ENCODE peak calls at places on chromosomes 12 and 14, in nine cellular contexts. One of them, this sample, is unnamed.

GRCh38 chr14:63243646-63244045 is 39.4 kb downstream of the RHOJ start:
- DNase-seq in fibroblast of lung: no peak
- DNase-seq in H9: no peak
- DNase-seq in IMR-90: no peak
- DNase-seq in mesendoderm: no peak
- DNase-seq in endodermal cell: no peak
- DNase-seq in HCT116: no peak
- DNase-seq in Karpas-422: no peak
- DNase-seq in GM23248: peak; percentile 60
- DNase-seq in this sample: no peak

GRCh38 chr12:22289250-22289649 is 45.3 kb downstream of the ST8SIA1 start:
- DNase-seq in fibroblast of lung: no peak
- DNase-seq in H9: no peak
- DNase-seq in IMR-90: no peak
- DNase-seq in mesendoderm: no peak
- DNase-seq in endodermal cell: no peak
- DNase-seq in HCT116: no peak
- DNase-seq in Karpas-422: no peak
- DNase-seq in GM23248: no peak
- DNase-seq in this sample: no peak

GRCh38 chr12:63940295-63940997 is 95.9 kb downstream of the SRGAP1 start:
- DNase-seq in fibroblast of lung: no peak
- DNase-seq in H9: no peak
- DNase-seq in IMR-90: no peak
- DNase-seq in mesendoderm: peak; percentile 14
- DNase-seq in endodermal cell: no peak
- DNase-seq in HCT116: no peak
- DNase-seq in Karpas-422: no peak
- DNase-seq in GM23248: no peak
- DNase-seq in this sample: no peak

GRCh38 chr14:51862171-51862838 is 1.9 kb downstream of the GNG2 start:
- DNase-seq in fibroblast of lung: peak; percentile 40
- DNase-seq in H9: no peak
- DNase-seq in IMR-90: peak; percentile 19
- DNase-seq in mesendoderm: no peak
- DNase-seq in endodermal cell: no peak
- DNase-seq in HCT116: no peak
- DNase-seq in Karpas-422: peak; percentile 79
- DNase-seq in GM23248: peak; percentile 48
- DNase-seq in this sample: no peak

GRCh38 chr12:103626498-103626897 is 39.4 kb downstream of the STAB2 start:
- DNase-seq in fibroblast of lung: peak; percentile 22
- DNase-seq in H9: peak; percentile 49
- DNase-seq in IMR-90: peak; percentile 51
- DNase-seq in mesendoderm: peak; percentile 59
- DNase-seq in endodermal cell: peak; percentile 76
- DNase-seq in HCT116: no peak
- DNase-seq in Karpas-422: no peak
- DNase-seq in GM23248: peak; percentile 88
- DNase-seq in this sample: peak; percentile 66

GRCh38 chr14:101781240-101782061 is 19.9 kb downstream of the PPP2R5C start:
- DNase-seq in fibroblast of lung: no peak
- DNase-seq in H9: no peak
- DNase-seq in IMR-90: no peak
- DNase-seq in mesendoderm: peak; percentile 30
- DNase-seq in endodermal cell: peak; percentile 67
- DNase-seq in HCT116: no peak
- DNase-seq in Karpas-422: no peak
- DNase-seq in GM23248: peak; percentile 62
- DNase-seq in this sample: peak; percentile 32

GRCh38 chr14:24037658-24038037 is 14.2 kb upstream of the CARMIL3 start:
- DNase-seq in fibroblast of lung: no peak
- DNase-seq in H9: no peak
- DNase-seq in IMR-90: no peak
- DNase-seq in mesendoderm: no peak
- DNase-seq in endodermal cell: no peak
- DNase-seq in HCT116: no peak
- DNase-seq in Karpas-422: no peak
- DNase-seq in GM23248: no peak
- DNase-seq in this sample: no peak

GRCh38 chr12:54586620-54587019 is 1.8 kb downstream of the PPP1R1A start:
- DNase-seq in fibroblast of lung: no peak
- DNase-seq in H9: no peak
- DNase-seq in IMR-90: no peak
- DNase-seq in mesendoderm: no peak
- DNase-seq in endodermal cell: no peak
- DNase-seq in HCT116: no peak
- DNase-seq in Karpas-422: no peak
- DNase-seq in GM23248: no peak
- DNase-seq in this sample: no peak

GRCh38 chr12:114902665-114903393 is 218.9 kb upstream of the TBX3 start:
- DNase-seq in fibroblast of lung: peak; percentile 84
- DNase-seq in H9: no peak
- DNase-seq in IMR-90: peak; percentile 96
- DNase-seq in mesendoderm: no peak
- DNase-seq in endodermal cell: peak; percentile 67
- DNase-seq in HCT116: no peak
- DNase-seq in Karpas-422: no peak
- DNase-seq in GM23248: peak; percentile 87
- DNase-seq in this sample: peak; percentile 17

GRCh38 chr12:124592050-124592449 is 24.6 kb upstream of the NCOR2 start:
- DNase-seq in fibroblast of lung: peak; percentile 42
- DNase-seq in H9: no peak
- DNase-seq in IMR-90: peak; percentile 73
- DNase-seq in mesendoderm: no peak
- DNase-seq in endodermal cell: no peak
- DNase-seq in HCT116: no peak
- DNase-seq in Karpas-422: no peak
- DNase-seq in GM23248: peak; percentile 89
- DNase-seq in this sample: peak; percentile 73

GRCh38 chr14:96589577-96589976 is 87.4 kb downstream of the PAPOLA start:
- DNase-seq in fibroblast of lung: no peak
- DNase-seq in H9: peak; percentile 23
- DNase-seq in IMR-90: no peak
- DNase-seq in mesendoderm: no peak
- DNase-seq in endodermal cell: peak; percentile 23
- DNase-seq in HCT116: no peak
- DNase-seq in Karpas-422: no peak
- DNase-seq in GM23248: no peak
- DNase-seq in this sample: no peak

GRCh38 chr12:1504304-1505150 is 89.9 kb downstream of the FBXL14 start:
- DNase-seq in fibroblast of lung: no peak
- DNase-seq in H9: peak; percentile 22
- DNase-seq in IMR-90: no peak
- DNase-seq in mesendoderm: no peak
- DNase-seq in endodermal cell: no peak
- DNase-seq in HCT116: no peak
- DNase-seq in Karpas-422: no peak
- DNase-seq in GM23248: no peak
- DNase-seq in this sample: no peak

GRCh38 chr14:58703149-58703509 is 65.4 kb downstream of the DACT1 start:
- DNase-seq in fibroblast of lung: no peak
- DNase-seq in H9: no peak
- DNase-seq in IMR-90: no peak
- DNase-seq in mesendoderm: no peak
- DNase-seq in endodermal cell: peak; percentile 45
- DNase-seq in HCT116: no peak
- DNase-seq in Karpas-422: no peak
- DNase-seq in GM23248: no peak
- DNase-seq in this sample: no peak

GRCh38 chr14:78074546-78074945 is 95.6 kb upstream of the NRXN3 start:
- DNase-seq in fibroblast of lung: no peak
- DNase-seq in H9: no peak
- DNase-seq in IMR-90: no peak
- DNase-seq in mesendoderm: no peak
- DNase-seq in endodermal cell: peak; percentile 31
- DNase-seq in HCT116: no peak
- DNase-seq in Karpas-422: no peak
- DNase-seq in GM23248: no peak
- DNase-seq in this sample: no peak

GRCh38 chr12:13045816-13046215 is 1.6 kb downstream of the FAM234B start:
- DNase-seq in fibroblast of lung: no peak
- DNase-seq in H9: no peak
- DNase-seq in IMR-90: no peak
- DNase-seq in mesendoderm: no peak
- DNase-seq in endodermal cell: no peak
- DNase-seq in HCT116: no peak
- DNase-seq in Karpas-422: no peak
- DNase-seq in GM23248: no peak
- DNase-seq in this sample: no peak

GRCh38 chr12:13046914-13047472 is 2.8 kb downstream of the FAM234B start:
- DNase-seq in fibroblast of lung: no peak
- DNase-seq in H9: no peak
- DNase-seq in IMR-90: no peak
- DNase-seq in mesendoderm: no peak
- DNase-seq in endodermal cell: no peak
- DNase-seq in HCT116: no peak
- DNase-seq in Karpas-422: no peak
- DNase-seq in GM23248: no peak
- DNase-seq in this sample: no peak

GRCh38 chr12:13044002-13044858 is at the start of gene FAM234B:
- DNase-seq in fibroblast of lung: peak; percentile 52
- DNase-seq in H9: peak; percentile 87
- DNase-seq in IMR-90: peak; percentile 62
- DNase-seq in mesendoderm: peak; percentile 71
- DNase-seq in endodermal cell: peak; percentile 95
- DNase-seq in HCT116: peak; percentile 19
- DNase-seq in Karpas-422: peak; percentile 82
- DNase-seq in GM23248: peak; percentile 89
- DNase-seq in this sample: peak; percentile 62

GRCh38 chr12:13042666-13043230 is 1.4 kb upstream of the FAM234B start:
- DNase-seq in fibroblast of lung: no peak
- DNase-seq in H9: no peak
- DNase-seq in IMR-90: no peak
- DNase-seq in mesendoderm: peak; percentile 67
- DNase-seq in endodermal cell: no peak
- DNase-seq in HCT116: no peak
- DNase-seq in Karpas-422: no peak
- DNase-seq in GM23248: no peak
- DNase-seq in this sample: no peak

GRCh38 chr12:13044859-13045384 is 741 bp downstream of the FAM234B start:
- DNase-seq in fibroblast of lung: peak; percentile 14
- DNase-seq in H9: no peak
- DNase-seq in IMR-90: no peak
- DNase-seq in mesendoderm: peak; percentile 35
- DNase-seq in endodermal cell: no peak
- DNase-seq in HCT116: no peak
- DNase-seq in Karpas-422: no peak
- DNase-seq in GM23248: peak; percentile 51
- DNase-seq in this sample: peak; percentile 23
- H3K9ac ChIP-seq in fibroblast of lung: peak overlapping the region; percentile 39
- H3K9ac ChIP-seq in H9: no peak overlapping the region
- H3K9ac ChIP-seq in IMR-90: peak overlapping the region; percentile 82
- H3K9ac ChIP-seq in mesendoderm: peak overlapping the region; percentile 79
- H3K9ac ChIP-seq in endodermal cell: no peak overlapping the region
- H3K9ac ChIP-seq in HCT116: peak overlapping the region; percentile 72
- H3K9ac ChIP-seq in Karpas-422: peak overlapping the region; percentile 85
- H3K9ac ChIP-seq in GM23248: peak overlapping the region; percentile 47
- H3K9ac ChIP-seq in this sample: peak overlapping the region; percentile 53

GRCh38 chr12:3225154-3225795 is 148.1 kb downstream of the TSPAN9 start:
- DNase-seq in fibroblast of lung: peak; percentile 57
- DNase-seq in H9: no peak
- DNase-seq in IMR-90: peak; percentile 92
- DNase-seq in mesendoderm: no peak
- DNase-seq in endodermal cell: no peak
- DNase-seq in HCT116: no peak
- DNase-seq in Karpas-422: no peak
- DNase-seq in GM23248: peak; percentile 42
- DNase-seq in this sample: no peak

GRCh38 chr12:3227076-3227975 is 150.1 kb downstream of the TSPAN9 start:
- DNase-seq in fibroblast of lung: no peak
- DNase-seq in H9: peak; percentile 67
- DNase-seq in IMR-90: no peak
- DNase-seq in mesendoderm: peak; percentile 59
- DNase-seq in endodermal cell: peak; percentile 83
- DNase-seq in HCT116: no peak
- DNase-seq in Karpas-422: no peak
- DNase-seq in GM23248: no peak
- DNase-seq in this sample: no peak

GRCh38 chr12:3224530-3224903 is 147.3 kb downstream of the TSPAN9 start:
- DNase-seq in fibroblast of lung: no peak
- DNase-seq in H9: no peak
- DNase-seq in IMR-90: no peak
- DNase-seq in mesendoderm: no peak
- DNase-seq in endodermal cell: no peak
- DNase-seq in HCT116: no peak
- DNase-seq in Karpas-422: no peak
- DNase-seq in GM23248: no peak
- DNase-seq in this sample: no peak

GRCh38 chr12:3225796-3226180 is 148.6 kb downstream of the TSPAN9 start:
- DNase-seq in fibroblast of lung: no peak
- DNase-seq in H9: no peak
- DNase-seq in IMR-90: peak; percentile 67
- DNase-seq in mesendoderm: no peak
- DNase-seq in endodermal cell: no peak
- DNase-seq in HCT116: no peak
- DNase-seq in Karpas-422: no peak
- DNase-seq in GM23248: no peak
- DNase-seq in this sample: no peak

GRCh38 chr12:3226285-3226684 is 149.1 kb downstream of the TSPAN9 start:
- DNase-seq in fibroblast of lung: no peak
- DNase-seq in H9: no peak
- DNase-seq in IMR-90: no peak
- DNase-seq in mesendoderm: no peak
- DNase-seq in endodermal cell: no peak
- DNase-seq in HCT116: no peak
- DNase-seq in Karpas-422: no peak
- DNase-seq in GM23248: no peak
- DNase-seq in this sample: no peak
- H3K9ac ChIP-seq in fibroblast of lung: no peak overlapping the region
- H3K9ac ChIP-seq in H9: no peak overlapping the region
- H3K9ac ChIP-seq in IMR-90: no peak overlapping the region
- H3K9ac ChIP-seq in mesendoderm: no peak overlapping the region
- H3K9ac ChIP-seq in endodermal cell: no peak overlapping the region
- H3K9ac ChIP-seq in HCT116: no peak overlapping the region
- H3K9ac ChIP-seq in Karpas-422: no peak overlapping the region
- H3K9ac ChIP-seq in GM23248: no peak overlapping the region
- H3K9ac ChIP-seq in this sample: no peak overlapping the region

GRCh38 chr12:130708648-130709047 is 7.5 kb downstream of the RIMBP2 start:
- DNase-seq in fibroblast of lung: no peak
- DNase-seq in H9: peak; percentile 15
- DNase-seq in IMR-90: no peak
- DNase-seq in mesendoderm: no peak
- DNase-seq in endodermal cell: peak; percentile 34
- DNase-seq in HCT116: no peak
- DNase-seq in Karpas-422: no peak
- DNase-seq in GM23248: no peak
- DNase-seq in this sample: no peak
- H3K9ac ChIP-seq in fibroblast of lung: no peak overlapping the region
- H3K9ac ChIP-seq in H9: no peak overlapping the region
- H3K9ac ChIP-seq in IMR-90: no peak overlapping the region
- H3K9ac ChIP-seq in mesendoderm: no peak overlapping the region
- H3K9ac ChIP-seq in endodermal cell: no peak overlapping the region
- H3K9ac ChIP-seq in HCT116: no peak overlapping the region
- H3K9ac ChIP-seq in Karpas-422: no peak overlapping the region
- H3K9ac ChIP-seq in GM23248: no peak overlapping the region
- H3K9ac ChIP-seq in this sample: no peak overlapping the region

GRCh38 chr14:61563162-61563511 is 132.2 kb upstream of the HIF1A start:
- DNase-seq in fibroblast of lung: no peak
- DNase-seq in H9: no peak
- DNase-seq in IMR-90: no peak
- DNase-seq in mesendoderm: no peak
- DNase-seq in endodermal cell: no peak
- DNase-seq in HCT116: no peak
- DNase-seq in Karpas-422: no peak
- DNase-seq in GM23248: no peak
- DNase-seq in this sample: no peak
- H3K9ac ChIP-seq in fibroblast of lung: no peak overlapping the region
- H3K9ac ChIP-seq in H9: no peak overlapping the region
- H3K9ac ChIP-seq in IMR-90: peak overlapping the region; percentile 74
- H3K9ac ChIP-seq in mesendoderm: no peak overlapping the region
- H3K9ac ChIP-seq in endodermal cell: no peak overlapping the region
- H3K9ac ChIP-seq in HCT116: peak overlapping the region; percentile 63
- H3K9ac ChIP-seq in Karpas-422: no peak overlapping the region
- H3K9ac ChIP-seq in GM23248: peak overlapping the region; percentile 83
- H3K9ac ChIP-seq in this sample: peak overlapping the region; percentile 80